ENCODE peak calls at places on chromosome 18, in four cellular contexts. H, M, T and O are unnamed samples.

GRCh38 chr18:23927821-23928746 is 86.5 kb upstream of the TTC39C start:
- DNase-seq in T (no peak), M (peak; percentile 27), H (no peak), O (no peak)

GRCh38 chr18:64966667-64967066 is 784.1 kb upstream of the CDH7 start:
- DNase-seq in T (no peak), H (no peak), M (no peak), O (no peak)

GRCh38 chr18:52963481-52963880 is 623.5 kb downstream of the DCC start:
- DNase-seq in M (no peak), H (no peak), T (no peak), O (no peak)

GRCh38 chr18:64851796-64852195 is 702.9 kb upstream of the LINC00305 start:
- DNase-seq in T (no peak), H (no peak), M (no peak), O (no peak)

GRCh38 chr18:46073474-46074331 is 1.6 kb upstream of the PSTPIP2 start:
- DNase-seq in M (peak; percentile 69), T (no peak), H (peak; percentile 52), O (peak; percentile 75)

GRCh38 chr18:22650247-22650646 is 232.5 kb upstream of the CTAGE1 start:
- DNase-seq in H (no peak), T (no peak), M (no peak), O (no peak)

GRCh38 chr18:22344908-22345670 is 72.6 kb downstream of the CTAGE1 start:
- DNase-seq in M (no peak), H (no peak), T (no peak), O (no peak)

GRCh38 chr18:49974079-49974478 is 160.7 kb upstream of the ACAA2 start:
- DNase-seq in T (no peak), H (no peak), M (no peak), O (no peak)

GRCh38 chr18:46916551-46917107 is 678 bp downstream of the PIAS2 start:
- DNase-seq in M (peak; percentile 36), H (no peak), T (no peak), O (peak; percentile 40)

GRCh38 chr18:30487962-30488361 is 554.6 kb downstream of the DSC3 start:
- DNase-seq in T (no peak), H (no peak), M (no peak), O (peak; percentile 55)

GRCh38 chr18:24212939-24213338 is 74.1 kb downstream of the CABYR start:
- DNase-seq in M (peak; percentile 96), H (no peak), T (no peak), O (peak; percentile 99)

GRCh38 chr18:74419761-74420160 is 37.3 kb downstream of the DIPK1C start:
- DNase-seq in M (no peak), H (no peak), T (no peak), O (no peak)

GRCh38 chr18:54043484-54044256 is 180.8 kb downstream of the MBD2 start:
- DNase-seq in H (no peak), M (no peak), T (no peak), O (peak; percentile 68)

GRCh38 chr18:21117385-21118135 is 5.9 kb upstream of the ROCK1 start:
- DNase-seq in H (no peak), T (no peak), M (peak; percentile 92), O (no peak)

GRCh38 chr18:26516964-26517363 is 31.4 kb downstream of the KCTD1 start:
- DNase-seq in M (peak; percentile 20), T (no peak), H (no peak), O (no peak)
- TF ChIP-seq CTCF in M (no peak), T (no peak), H (no peak), O (no peak)

GRCh38 chr18:76993085-76993382 is 139.5 kb downstream of the MBP start:
- DNase-seq in T (no peak), H (no peak), M (no peak), O (no peak)

GRCh38 chr18:76992226-76993084 is 140.1 kb downstream of the MBP start:
- DNase-seq in T (no peak), M (no peak), H (no peak), O (no peak)

GRCh38 chr18:76995896-76996295 is 136.7 kb downstream of the MBP start:
- DNase-seq in M (no peak), H (no peak), T (no peak), O (no peak)

GRCh38 chr18:76993573-76993972 is 139.0 kb downstream of the MBP start:
- DNase-seq in H (no peak), M (no peak), T (no peak), O (no peak)

GRCh38 chr18:76994086-76994654 is 138.4 kb downstream of the MBP start:
- DNase-seq in T (no peak), H (no peak), M (peak; percentile 56), O (no peak)
- H3K4me3 ChIP-seq in T (no peak overlapping the region), H (no peak overlapping the region), M (no peak overlapping the region), O (no peak overlapping the region)

DNA sequence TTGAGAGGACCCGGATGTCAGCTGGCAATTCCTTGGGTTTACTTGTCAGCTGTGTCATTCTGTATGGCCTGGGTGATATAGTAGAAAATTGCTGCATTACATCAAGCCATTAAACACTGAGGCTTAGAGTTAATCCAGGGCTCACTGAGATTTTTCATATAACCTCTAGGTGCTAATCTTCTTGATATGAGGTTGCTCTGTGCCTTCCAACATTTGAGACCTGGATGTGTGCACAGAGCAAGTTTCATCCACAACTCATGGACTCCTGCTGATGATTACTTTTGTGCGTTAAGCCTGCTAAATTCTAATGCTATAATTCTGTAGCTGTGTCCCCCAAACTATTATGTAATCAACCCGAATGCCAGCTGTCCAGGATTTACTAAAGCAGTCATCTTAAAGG is 178.4 kb upstream of the CDH20 start:
- DNase-seq in T (no peak), M (no peak), H (no peak), O (no peak)
- TF ChIP-seq CTCF in T (no peak), M (no peak), H (no peak), O (no peak)

DNA sequence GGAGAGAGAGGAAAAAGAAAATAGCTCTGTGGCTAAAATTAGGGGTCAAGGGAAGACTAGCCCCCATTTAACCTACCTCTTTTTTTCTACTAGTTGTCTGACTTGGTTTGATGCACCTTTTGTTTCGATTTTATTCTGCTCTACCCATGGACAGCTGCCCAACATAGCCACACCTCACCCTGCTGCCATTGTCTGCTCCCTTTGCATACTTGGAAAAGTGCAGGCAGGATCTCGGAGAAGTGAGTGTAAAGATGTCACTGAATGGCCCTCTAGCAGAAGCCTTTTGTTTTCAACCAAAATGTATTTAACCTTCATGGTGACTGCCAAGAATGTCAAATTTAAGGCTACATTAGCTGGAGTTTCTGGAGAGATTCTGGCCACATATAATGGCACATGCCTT is 62.9 kb downstream of the SETBP1 start:
- DNase-seq in M (no peak), H (no peak), T (no peak), O (no peak)
- H3K4me3 ChIP-seq in M (no peak overlapping the region), H (no peak overlapping the region), T (no peak overlapping the region), O (no peak overlapping the region)

GRCh38 chr18:58146099-58146498 is 102.1 kb downstream of the NEDD4L start:
- DNase-seq in T (no peak), H (no peak), M (no peak), O (no peak)
- TF ChIP-seq CTCF in T (no peak), H (no peak), M (no peak), O (no peak)

GRCh38 chr18:48782381-48782841 is 168.4 kb downstream of the SMAD7 start:
- DNase-seq in T (no peak), M (no peak), H (no peak), O (no peak)
- H3K4me3 ChIP-seq in T (no peak overlapping the region), M (no peak overlapping the region), H (no peak overlapping the region), O (no peak overlapping the region)

DNA sequence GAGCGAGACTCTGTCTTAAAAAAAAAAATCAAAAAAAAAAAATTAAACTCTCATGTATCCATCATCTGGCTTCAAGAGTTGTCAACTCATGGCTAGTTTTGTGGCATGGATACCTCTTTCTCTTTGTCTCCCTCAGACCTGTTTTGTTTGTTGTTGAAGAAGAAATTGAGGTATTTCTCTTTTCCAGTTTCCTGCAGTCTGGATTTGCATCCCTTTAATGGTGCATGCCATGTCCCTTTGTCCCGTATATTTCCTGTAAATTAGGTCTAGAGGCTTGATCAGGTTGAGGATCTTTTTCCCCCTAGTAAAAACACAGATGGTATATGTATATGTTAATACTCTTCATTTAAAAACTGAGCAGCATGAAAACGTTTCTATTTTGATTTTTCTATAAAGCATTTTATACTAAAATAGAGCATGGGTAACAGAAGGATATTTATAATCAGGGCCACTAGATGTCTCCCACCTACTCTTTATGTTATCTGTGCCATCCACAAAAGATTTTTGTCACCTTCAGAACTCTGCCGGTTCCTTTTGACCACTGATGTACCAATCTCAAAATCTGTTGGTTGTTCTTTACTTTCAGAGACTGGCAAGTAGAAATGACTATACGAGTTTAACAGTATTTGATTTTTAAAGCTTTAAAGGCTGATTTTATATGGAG is 80.1 kb downstream of the GALNT1 start:
- DNase-seq in T (no peak), H (no peak), M (no peak), O (no peak)
- TF ChIP-seq CTCF in T (no peak), H (no peak), M (peak; percentile 24), O (no peak)

GRCh38 chr18:78814321-78814720 is 165.3 kb upstream of the SALL3 start:
- DNase-seq in T (no peak), H (no peak), M (no peak), O (no peak)
- H3K4me3 ChIP-seq in T (peak overlapping the region; percentile 13), H (no peak overlapping the region), M (no peak overlapping the region), O (no peak overlapping the region)

DNA sequence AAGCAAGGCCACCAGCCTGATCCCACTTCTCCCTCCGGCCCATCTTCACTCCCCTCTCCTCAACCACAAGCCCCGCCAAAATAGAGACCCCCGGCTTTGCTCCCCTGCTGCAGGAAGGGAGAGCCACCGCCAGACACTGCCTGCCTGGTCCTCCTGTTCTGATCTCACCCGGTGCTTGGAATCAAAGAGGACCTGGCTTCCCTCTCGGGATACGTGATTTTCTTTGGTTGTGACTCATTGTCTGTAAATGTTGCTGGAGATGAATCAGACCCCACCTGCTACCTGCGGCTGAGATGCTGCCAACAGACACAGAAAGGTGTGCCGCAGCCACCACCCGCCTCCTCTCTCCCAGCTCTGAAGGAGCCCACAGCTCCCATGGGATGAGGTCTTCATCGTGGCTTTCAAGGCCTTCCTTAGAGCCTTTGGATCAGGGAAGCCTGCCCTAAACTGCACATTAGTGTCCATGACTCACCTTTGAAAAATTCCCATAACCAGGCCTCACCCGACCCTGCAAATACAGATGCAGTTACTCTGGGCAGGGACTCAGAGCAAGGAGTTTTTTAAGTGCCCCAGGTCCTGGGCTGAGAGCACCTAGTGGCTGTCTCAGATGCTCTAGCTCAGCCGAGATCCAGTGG is 79.4 kb upstream of the ZNF532 start:
- DNase-seq in T (no peak), H (peak; percentile 43), M (peak; percentile 88), O (peak; percentile 99)
- TF ChIP-seq CTCF in T (no peak), H (no peak), M (no peak), O (peak; percentile 30)

GRCh38 chr18:77108001-77108692 is 24.4 kb downstream of the MBP start:
- DNase-seq in M (peak; percentile 92), H (no peak), T (no peak), O (no peak)
- H3K4me3 ChIP-seq in M (peak overlapping the region; percentile 10), H (no peak overlapping the region), T (no peak overlapping the region), O (no peak overlapping the region)